ENCODE peak calls at places on chromosomes 1 and 21, in ten cellular contexts. E is NCI-H2171; U is HTR-8/SVneo; P is psoas muscle; H is EL; W is upper lobe of right lung; F is COLO829; L is CD8-positive, alpha-beta memory T cell; Q is left lung; I is stimulated activated CD4-positive, alpha-beta T cell treated with anti-CD3 and anti-CD28 coated beads, Interleukin-1b, Interleukin-23, amount 100 ng/mL, for 24 hours. N is an unnamed sample.

GRCh38 chr1:116502915-116503314 is 67.9 kb downstream of the CD58 start:
- DNase-seq in P (no peak), W (no peak), Q (no peak), L (no peak), H (no peak), F (no peak), I (no peak), E (no peak), U (no peak), N (no peak)

GRCh38 chr1:95311762-95312161 is 77.8 kb downstream of the RWDD3 start:
- DNase-seq in F (no peak), P (no peak), U (no peak), L (no peak), H (no peak), I (no peak), E (no peak), W (no peak), Q (no peak), N (no peak)

GRCh38 chr21:16002872-16003466 is 273.2 kb downstream of the USP25 start:
- DNase-seq in W (no peak), F (no peak), H (peak; percentile 26), Q (no peak), I (no peak), E (no peak), L (no peak), P (no peak), U (peak; percentile 10), N (no peak)

GRCh38 chr1:204113900-204114299 is 37.9 kb downstream of the ETNK2 start:
- DNase-seq in L (no peak), I (no peak), F (no peak), P (no peak), Q (no peak), W (no peak), E (no peak), U (no peak), H (no peak), N (no peak)

GRCh38 chr1:26907071-26907922 is 6.5 kb downstream of the NR0B2 start:
- DNase-seq in Q (peak; percentile 67), H (peak; percentile 93), E (no peak), W (no peak), F (no peak), I (no peak), P (peak; percentile 65), L (no peak), U (peak; percentile 53), N (no peak)

GRCh38 chr1:160376525-160377131 is 9.8 kb downstream of the NHLH1 start:
- DNase-seq in P (no peak), L (no peak), U (peak; percentile 70), W (no peak), I (no peak), F (peak; percentile 86), H (peak; percentile 73), Q (no peak), E (peak; percentile 51), N (peak; percentile 73)

GRCh38 chr1:223813645-223814044 is 32.1 kb downstream of the TP53BP2 start:
- DNase-seq in H (no peak), Q (no peak), U (no peak), I (no peak), F (no peak), P (no peak), W (no peak), E (no peak), L (no peak), N (no peak)

GRCh38 chr1:60679524-60679923 is 402.8 kb upstream of the NFIA start:
- DNase-seq in P (no peak), F (no peak), U (no peak), L (no peak), Q (no peak), H (no peak), E (no peak), W (no peak), I (no peak), N (no peak)

GRCh38 chr1:47333578-47333921 is at the start of gene CMPK1:
- DNase-seq in L (peak; percentile 82), U (peak; percentile 61), W (peak; percentile 94), E (peak; percentile 80), F (peak; percentile 66), Q (peak; percentile 96), H (peak; percentile 88), I (peak; percentile 54), P (peak; percentile 93), N (peak; percentile 88)

GRCh38 chr21:35426484-35426883 is 377.4 kb upstream of the RUNX1 start:
- DNase-seq in F (no peak), P (no peak), E (no peak), L (no peak), U (no peak), H (no peak), I (no peak), W (no peak), Q (no peak), N (no peak)

GRCh38 chr1:220702733-220703704 is 12.9 kb downstream of the C1orf115 start:
- DNase-seq in F (no peak), I (no peak), E (no peak), H (no peak), P (no peak), W (no peak), Q (no peak), U (no peak), L (no peak), N (no peak)

GRCh38 chr1:44714944-44715571 is 15.9 kb downstream of the RNU5D-1 start:
- DNase-seq in P (peak; percentile 68), U (peak; percentile 80), Q (no peak), E (peak; percentile 47), F (peak; percentile 68), L (peak; percentile 77), I (peak; percentile 36), H (peak; percentile 73), W (no peak), N (peak; percentile 77)

GRCh38 chr1:229129306-229130027 is 141.4 kb upstream of the RAB4A start:
- DNase-seq in L (peak; percentile 68), E (no peak), P (no peak), Q (no peak), U (no peak), H (no peak), F (no peak), W (no peak), I (no peak), N (no peak)

GRCh38 chr21:42067531-42068255 is 3.4 kb upstream of the UMODL1 start:
- DNase-seq in F (no peak), I (no peak), W (no peak), H (no peak), L (peak; percentile 22), Q (no peak), P (peak; percentile 6), E (no peak), U (no peak), N (no peak)

GRCh38 chr1:204573563-204573925 is 57.3 kb downstream of the MDM4 start:
- DNase-seq in E (no peak), W (no peak), U (no peak), F (no peak), P (no peak), H (peak; percentile 37), I (no peak), L (no peak), Q (no peak), N (no peak)

GRCh38 chr1:47894718-47895393 is 102.3 kb downstream of the TRABD2B start:
- DNase-seq in Q (no peak), E (no peak), I (no peak), P (no peak), F (peak; percentile 14), U (no peak), L (no peak), H (peak; percentile 55), W (no peak), N (no peak)

GRCh38 chr1:27795601-27796000 is 22.6 kb downstream of the STX12 start:
- DNase-seq in P (no peak), I (no peak), Q (no peak), E (no peak), H (no peak), L (no peak), W (no peak), F (no peak), U (no peak), N (no peak)

GRCh38 chr1:164622057-164622840 is 63.3 kb downstream of the PBX1 start:
- DNase-seq in P (no peak), L (no peak), Q (no peak), H (no peak), W (no peak), U (no peak), E (no peak), I (no peak), F (no peak), N (no peak)

GRCh38 chr1:53662951-53663350 is 76.0 kb downstream of the GLIS1 start:
- DNase-seq in L (no peak), U (no peak), F (no peak), Q (no peak), P (no peak), E (no peak), I (no peak), W (no peak), H (no peak), N (no peak)

GRCh38 chr1:226211181-226211580 is 12.3 kb upstream of the MIXL1 start:
- DNase-seq in Q (no peak), F (no peak), U (no peak), H (no peak), E (no peak), W (no peak), L (no peak), I (no peak), P (no peak), N (no peak)

GRCh38 chr1:203135636-203136305 is 8.2 kb downstream of the ADORA1 start:
- DNase-seq in E (no peak), W (peak; percentile 44), P (no peak), U (no peak), H (peak; percentile 23), I (no peak), L (peak; percentile 30), F (no peak), Q (no peak), N (no peak)

GRCh38 chr1:86429830-86430229 is 5.9 kb downstream of the CLCA2 start:
- DNase-seq in H (peak; percentile 95), U (peak; percentile 40), Q (no peak), F (peak; percentile 58), L (no peak), E (no peak), W (no peak), I (no peak), P (no peak), N (no peak)

GRCh38 chr1:39238476-39238875 is 34.0 kb downstream of the MACF1 start:
- DNase-seq in E (no peak), I (no peak), L (no peak), F (peak; percentile 79), Q (no peak), W (no peak), P (no peak), U (no peak), H (peak; percentile 67), N (no peak)

GRCh38 chr1:44808938-44809917 is 905 bp downstream of the BTBD19 start:
- DNase-seq in W (peak; percentile 80), L (peak; percentile 95), H (peak; percentile 68), P (peak; percentile 72), U (no peak), E (no peak), F (no peak), Q (peak; percentile 84), I (peak; percentile 60), N (peak; percentile 79)

GRCh38 chr21:42258150-42258884 is 39.4 kb downstream of the ABCG1 start:
- DNase-seq in H (peak; percentile 50), F (peak; percentile 86), I (peak; percentile 65), P (peak; percentile 86), Q (peak; percentile 93), L (peak; percentile 85), E (peak; percentile 8), W (peak; percentile 87), U (peak; percentile 64), N (peak; percentile 90)

GRCh38 chr1:155858805-155859233 is 548 bp upstream of the SYT11 start:
- DNase-seq in P (peak; percentile 59), F (no peak), Q (no peak), H (no peak), U (no peak), E (peak; percentile 57), I (no peak), L (no peak), W (no peak), N (peak; percentile 46)

GRCh38 chr1:36125129-36125991 is at the start of gene COL8A2:
- DNase-seq in H (no peak), I (no peak), W (peak; percentile 79), Q (peak; percentile 83), F (no peak), U (no peak), L (no peak), P (peak; percentile 62), E (no peak), N (no peak)

GRCh38 chr1:91712981-91713841 is 172.7 kb downstream of the TGFBR3 start:
- DNase-seq in F (no peak), W (no peak), H (peak; percentile 11), E (no peak), U (no peak), L (no peak), I (peak; percentile 12), Q (peak; percentile 52), P (peak; percentile 77), N (peak; percentile 49)

N was measured in GM10248.